ENCODE peak calls at places on chromosomes 1 and 21, in four cellular contexts. Z is neuronal stem cell, R is pancreas, O is GM23248. K is an unnamed sample. For H3K4me1, the result is how much of the 10 kb centered on the place peaks cover.

GRCh38 chr1:97010865-97011264 is 289.3 kb downstream of the PTBP2 start:
- DNase-seq in Z (no peak), R (no peak), O (no peak), K (no peak)

GRCh38 chr1:69258842-69259241 is 308.9 kb upstream of the LRRC7 start:
- DNase-seq in R (no peak), O (no peak), Z (no peak), K (no peak)

GRCh38 chr1:200184196-200184595 is 156.7 kb downstream of the NR5A2 start:
- DNase-seq in Z (no peak), O (peak), R (peak), K (peak)

GRCh38 chr1:247797518-247797917 is 26.4 kb downstream of the OR14A16 start:
- DNase-seq in Z (no peak), R (no peak), O (no peak), K (no peak)

GRCh38 chr21:33075596-33076195 is 5.8 kb downstream of the OLIG1 start:
- DNase-seq in R (no peak), Z (no peak), O (no peak), K (no peak)

GRCh38 chr1:32725595-32725942 is 23.0 kb upstream of the SYNC start:
- DNase-seq in O (no peak), Z (no peak), R (no peak), K (no peak)

GRCh38 chr1:245105815-245106410 is 48.9 kb upstream of the KIF26B start:
- DNase-seq in Z (no peak), R (no peak), O (no peak), K (no peak)

GRCh38 chr1:172581273-172581672 is 48.3 kb downstream of the SUCO start:
- DNase-seq in O (no peak), Z (no peak), R (no peak), K (no peak)

GRCh38 chr1:165841582-165842362 is 14.4 kb downstream of the UCK2 start:
- DNase-seq in O (peak), R (no peak), Z (no peak), K (no peak)

GRCh38 chr1:243963566-243963965 is 87.5 kb upstream of the ZBTB18 start:
- DNase-seq in R (no peak), O (peak), Z (no peak), K (no peak)

GRCh38 chr1:214255509-214255908 is 25.4 kb upstream of the SMYD2 start:
- DNase-seq in R (no peak), O (no peak), Z (no peak), K (no peak)

GRCh38 chr1:34460193-34460592 is 283.5 kb downstream of the C1orf94 start:
- DNase-seq in Z (peak), R (peak), O (peak), K (no peak)

GRCh38 chr1:68151690-68152089 is 80.6 kb downstream of the WLS start:
- DNase-seq in O (peak), R (no peak), Z (no peak), K (no peak)

GRCh38 chr1:202282596-202283283 is 59.0 kb downstream of the UBE2T start:
- DNase-seq in R (no peak), Z (no peak), O (no peak), K (no peak)

GRCh38 chr1:28602536-28603439 is 10.7 kb downstream of the RAB42 start:
- DNase-seq in R (peak), Z (peak), O (peak), K (no peak)

GRCh38 chr1:12472410-12472797 is 145.6 kb downstream of the DHRS3 start:
- DNase-seq in R (no peak), O (no peak), Z (no peak), K (no peak)

GRCh38 chr1:185996211-185996610 is 262.0 kb downstream of the HMCN1 start:
- DNase-seq in Z (no peak), R (no peak), O (peak), K (peak)

GRCh38 chr1:187465441-187465840 is 636.7 kb downstream of the PLA2G4A start:
- DNase-seq in O (no peak), R (no peak), Z (no peak), K (no peak)

GRCh38 chr1:23556661-23557470 is 2.4 kb downstream of the ID3 start:
- DNase-seq in O (peak), Z (no peak), R (peak), K (no peak)

GRCh38 chr1:56146449-56146848 is 432.9 kb downstream of the PLPP3 start:
- DNase-seq in O (peak), Z (no peak), R (no peak), K (no peak)

GRCh38 chr1:44225761-44226160 is 12.5 kb downstream of the DMAP1 start:
- DNase-seq in R (no peak), Z (no peak), O (no peak), K (no peak)

GRCh38 chr1:56424744-56425493 is 154.4 kb downstream of the PLPP3 start:
- DNase-seq in R (no peak), Z (no peak), O (peak), K (peak)

GRCh38 chr1:240827786-240828185 is 215.8 kb upstream of the GREM2 start:
- DNase-seq in O (peak), Z (no peak), R (no peak), K (no peak)

DNA sequence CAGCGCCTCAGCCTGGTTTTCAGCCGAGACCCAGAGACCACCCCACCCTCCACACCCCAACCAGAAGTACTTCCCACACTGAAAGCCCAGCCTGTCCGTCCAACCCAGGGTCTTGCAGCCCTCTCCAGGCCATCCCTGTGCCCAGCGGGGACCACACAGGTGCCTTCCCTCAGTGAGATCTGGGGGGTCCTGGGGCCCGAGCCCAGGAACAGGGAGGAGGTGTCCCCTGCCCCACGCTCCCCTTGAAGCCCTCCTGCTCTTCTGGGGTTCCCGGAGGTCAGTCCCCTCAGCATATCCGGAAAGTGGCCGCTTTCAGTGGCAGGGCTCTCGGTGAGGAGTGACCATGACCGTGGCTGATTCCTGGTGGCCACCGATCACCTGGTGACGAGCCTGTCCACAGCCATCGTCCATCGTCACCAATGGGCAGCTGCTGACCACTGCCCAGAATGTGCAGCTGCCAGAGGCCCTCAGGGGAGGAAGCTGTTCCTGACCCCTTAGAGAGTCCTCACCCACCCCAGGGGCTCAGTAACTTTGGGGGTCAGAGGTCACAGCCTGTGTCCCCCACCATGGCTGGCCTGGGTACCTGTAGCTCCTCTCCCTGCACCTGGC is 3.4 kb downstream of the TMEM240 start:
- DNase-seq in R (no peak), O (no peak), Z (no peak), K (no peak)
- H3K4me1 ChIP-seq in R (under half), O (under half), Z (under half), K (under half)

GRCh38 chr1:21342961-21343838 is 52.9 kb upstream of the ECE1 start:
- DNase-seq in R (no peak), Z (no peak), O (no peak), K (no peak)
- H3K4me1 ChIP-seq in R (under half), Z (under half), O (under half), K (half or more)

GRCh38 chr1:26783646-26784022 is 4.1 kb upstream of the PIGV start:
- DNase-seq in R (no peak), Z (no peak), O (no peak), K (no peak)
- H3K4me1 ChIP-seq in R (under half), Z (under half), O (under half), K (half or more)

GRCh38 chr1:212669102-212669501 is 30.5 kb downstream of the BATF3 start:
- DNase-seq in Z (no peak), O (peak), R (no peak), K (no peak)
- H3K4me1 ChIP-seq in Z (under half), O (under half), R (under half), K (under half)

GRCh38 chr1:26025517-26025916 is 3.9 kb downstream of the EXTL1 start:
- DNase-seq in O (no peak), Z (no peak), R (no peak), K (no peak)
- H3K4me1 ChIP-seq in O (under half), Z (under half), R (under half), K (under half)

K was measured in heart right ventricle.